ENCODE peak calls at places on chromosome 11, in seven cellular contexts. W is IMR-90, J is neuronal stem cell, A is H9, T is mesendoderm, V is H1, K is trophoblast cell. D is an unnamed sample.

GRCh38 chr11:2797181-2797711 is 88.3 kb downstream of the CDKN1C start:
- DNase-seq in K (no peak), V (peak; percentile 47), A (peak; percentile 28), W (no peak), J (no peak), T (no peak), D (no peak)

GRCh38 chr11:112004389-112004788 is 20.8 kb upstream of the DLAT start:
- DNase-seq in J (no peak), T (peak; percentile 63), W (no peak), A (peak; percentile 65), K (no peak), V (peak; percentile 51), D (no peak)

GRCh38 chr11:117011541-117011908 is 86.7 kb downstream of the SIK3 start:
- DNase-seq in K (no peak), A (no peak), J (no peak), V (no peak), W (no peak), T (no peak), D (no peak)

GRCh38 chr11:69787457-69787856 is 12.3 kb upstream of the FGF4 start:
- DNase-seq in T (no peak), A (no peak), V (no peak), W (no peak), K (no peak), J (no peak), D (no peak)

GRCh38 chr11:134342572-134343340 is 11.0 kb downstream of the GLB1L2 start:
- DNase-seq in J (no peak), T (no peak), K (no peak), W (no peak), V (no peak), A (no peak), D (no peak)

GRCh38 chr11:132886335-132886734 is 646.0 kb downstream of the OPCML start:
- DNase-seq in W (peak; percentile 94), J (no peak), V (no peak), T (peak; percentile 84), K (no peak), A (no peak), D (peak; percentile 34)

GRCh38 chr11:73988227-73988626 is 5.6 kb upstream of the UCP2 start:
- DNase-seq in J (no peak), A (no peak), W (no peak), K (no peak), V (no peak), T (no peak), D (no peak)

GRCh38 chr11:118791961-118792578 is 1.1 kb upstream of the DDX6 start:
- DNase-seq in K (no peak), A (peak; percentile 39), V (peak; percentile 63), J (peak; percentile 20), T (peak; percentile 62), W (no peak), D (no peak)

GRCh38 chr11:77351281-77351905 is 49.9 kb upstream of the GDPD4 start:
- DNase-seq in J (no peak), K (no peak), T (no peak), A (no peak), V (no peak), W (peak; percentile 23), D (no peak)

GRCh38 chr11:23284626-23285025 is 424.4 kb upstream of the CCDC179 start:
- DNase-seq in V (no peak), W (peak; percentile 79), K (no peak), J (no peak), T (no peak), A (no peak), D (peak; percentile 40)

GRCh38 chr11:2465201-2466068 is 20.6 kb downstream of the KCNQ1 start:
- DNase-seq in T (no peak), K (no peak), A (no peak), J (no peak), W (no peak), V (no peak), D (no peak)

GRCh38 chr11:27558401-27558800 is 51.8 kb upstream of the LIN7C start:
- DNase-seq in T (no peak), K (no peak), V (no peak), W (peak; percentile 32), A (no peak), J (no peak), D (no peak)

GRCh38 chr11:96013459-96014213 is 89.7 kb upstream of the MTMR2 start:
- DNase-seq in K (no peak), V (no peak), A (peak; percentile 39), W (no peak), T (peak; percentile 51), J (no peak), D (no peak)

GRCh38 chr11:125404136-125404810 is 91.8 kb downstream of the FEZ1 start:
- DNase-seq in K (no peak), W (no peak), J (peak; percentile 60), V (peak; percentile 68), T (peak; percentile 86), A (peak; percentile 71), D (peak; percentile 50)

GRCh38 chr11:6655790-6656580 is at the start of gene DCHS1:
- DNase-seq in A (no peak), V (peak; percentile 67), K (no peak), J (no peak), W (no peak), T (peak; percentile 33), D (peak; percentile 26)

GRCh38 chr11:104361975-104362374 is 198.0 kb upstream of the PDGFD start:
- DNase-seq in T (no peak), K (no peak), W (no peak), A (no peak), V (no peak), J (no peak), D (peak; percentile 7)

GRCh38 chr11:69887841-69888670 is 68.8 kb upstream of the FGF3 start:
- DNase-seq in J (no peak), T (no peak), K (peak; percentile 3), A (no peak), V (no peak), W (no peak), D (no peak)

GRCh38 chr11:83764643-83765042 is 478.5 kb upstream of the CCDC90B start:
- DNase-seq in V (no peak), T (no peak), J (no peak), A (no peak), W (no peak), K (no peak), D (no peak)

DNA sequence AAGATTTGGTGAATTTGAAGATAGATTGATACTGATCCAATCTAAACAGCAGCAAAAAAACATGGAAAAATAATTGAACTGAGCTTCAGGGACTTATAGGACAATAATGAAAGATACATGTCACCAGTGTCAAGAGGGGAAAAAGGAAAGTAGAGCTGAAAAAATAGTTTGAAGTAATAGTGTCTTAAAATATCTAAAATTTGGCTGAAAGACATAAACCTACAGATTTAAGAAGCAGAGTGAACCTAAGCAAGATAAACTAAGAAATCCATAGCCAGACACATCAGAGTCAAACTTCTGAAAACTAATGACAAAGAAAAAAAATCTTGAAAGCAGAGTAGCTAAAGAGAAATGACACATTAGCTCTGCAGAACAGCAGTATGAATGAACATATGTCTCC is 67.7 kb downstream of the TRIM44 start:
- DNase-seq in W (no peak), V (no peak), K (no peak), T (no peak), J (no peak), A (no peak), D (no peak)
- H2AK5ac ChIP-seq in W (no peak overlapping the region), V (no peak overlapping the region), K (no peak overlapping the region), T (no peak overlapping the region), J (no peak overlapping the region), A (no peak overlapping the region), D (no peak overlapping the region)

GRCh38 chr11:113131036-113131775 is 170.0 kb downstream of the NCAM1 start:
- DNase-seq in V (no peak), T (no peak), W (no peak), K (no peak), A (no peak), J (no peak), D (no peak)

GRCh38 chr11:113137735-113138529 is 176.5 kb upstream of the TTC12 start:
- DNase-seq in V (no peak), A (no peak), K (no peak), T (no peak), W (no peak), J (no peak), D (no peak)

GRCh38 chr11:113133071-113133470 is 171.9 kb downstream of the NCAM1 start:
- DNase-seq in A (no peak), T (no peak), W (no peak), K (no peak), J (no peak), V (no peak), D (no peak)

GRCh38 chr11:113132001-113132400 is 170.8 kb downstream of the NCAM1 start:
- DNase-seq in T (no peak), A (no peak), W (no peak), J (no peak), V (no peak), K (no peak), D (no peak)

GRCh38 chr11:113134605-113135004 is 173.4 kb downstream of the NCAM1 start:
- DNase-seq in W (no peak), V (no peak), A (no peak), K (no peak), T (no peak), J (no peak), D (no peak)
- H3K9ac ChIP-seq in W (no peak overlapping the region), V (no peak overlapping the region), A (no peak overlapping the region), K (no peak overlapping the region), T (no peak overlapping the region), J (no peak overlapping the region), D (no peak overlapping the region)

GRCh38 chr11:1194977-1195689 is 27.7 kb upstream of the MUC5B start:
- DNase-seq in K (no peak), W (no peak), J (no peak), V (no peak), T (no peak), A (no peak), D (no peak)
- H2AK5ac ChIP-seq in K (no peak overlapping the region), W (no peak overlapping the region), J (peak overlapping the region; percentile 37), V (no peak overlapping the region), T (no peak overlapping the region), A (no peak overlapping the region), D (no peak overlapping the region)

DNA sequence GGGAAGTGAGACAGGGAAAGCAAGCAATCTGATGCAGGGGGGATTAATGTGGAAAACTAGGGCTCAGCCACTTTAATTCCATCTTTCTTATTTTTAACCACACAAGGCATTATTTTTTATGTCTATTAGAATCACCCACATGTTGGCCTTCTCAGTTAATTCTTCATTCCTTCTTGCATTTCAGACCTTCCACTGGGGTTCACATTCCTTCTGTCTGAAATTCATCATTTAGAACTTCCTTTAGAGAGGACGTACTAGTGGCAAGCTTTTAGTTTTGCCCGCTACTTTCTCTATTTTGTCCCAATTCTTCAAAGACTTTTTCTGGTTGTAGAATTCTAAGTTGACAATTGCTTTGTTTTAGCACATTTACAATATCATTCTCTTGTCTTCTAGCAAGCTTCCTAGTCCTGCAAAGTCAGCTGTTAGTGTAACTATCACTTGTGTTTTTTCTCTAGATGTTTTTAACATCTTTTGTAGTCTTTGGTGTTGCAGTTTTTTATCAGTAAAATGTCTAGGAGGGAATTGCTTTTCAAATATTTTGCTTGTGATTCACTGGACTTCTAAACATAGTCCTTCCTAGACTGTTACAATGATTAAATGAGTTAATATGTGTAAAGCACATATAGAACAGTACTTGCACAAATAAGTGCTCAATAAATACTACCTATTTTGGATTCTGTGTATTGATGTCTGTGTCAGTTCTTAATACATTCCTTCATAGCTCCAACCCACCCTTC is 5.5 kb upstream of the NNMT start:
- DNase-seq in K (peak; percentile 68), J (no peak), W (no peak), A (no peak), T (no peak), V (no peak), D (peak; percentile 63)
- H3K9ac ChIP-seq in K (no peak overlapping the region), J (no peak overlapping the region), W (no peak overlapping the region), A (no peak overlapping the region), T (no peak overlapping the region), V (no peak overlapping the region), D (peak overlapping the region; percentile 95)

GRCh38 chr11:56910785-56911184 is 77.9 kb upstream of the OR5AK2 start:
- DNase-seq in T (no peak), K (no peak), J (no peak), V (no peak), A (no peak), W (no peak), D (no peak)
- H2AK5ac ChIP-seq in T (no peak overlapping the region), K (no peak overlapping the region), J (no peak overlapping the region), V (no peak overlapping the region), A (no peak overlapping the region), W (no peak overlapping the region), D (no peak overlapping the region)

D was measured in mesenchymal stem cell.